ENCODE peak calls at places on chromosomes 12 and 14, in eight cellular contexts. D is stimulated activated CD4-positive, alpha-beta T cell treated with anti-CD3 and anti-CD28 coated beads, Interleukin-4, amount 100 ng/mL, for 48 hours; M is GM12892; B is SHP77; T is EL; U is NCI-H187 treated with DMSO at 0.1 percent for 48 hours; P is right lobe of liver; C is cardiac fibroblast. Q is an unnamed sample.

GRCh38 chr12:90995041-90995440 is 9.7 kb downstream of the EPYC start:
- DNase-seq in B (no peak), C (no peak), P (no peak), U (no peak), T (no peak), D (no peak), M (no peak), Q (no peak)

GRCh38 chr12:92624236-92624635 is 78.6 kb upstream of the PLEKHG7 start:
- DNase-seq in D (no peak), T (peak), C (peak), B (no peak), U (no peak), P (no peak), M (no peak), Q (no peak)

GRCh38 chr12:26187014-26187413 is 8.4 kb upstream of the SSPN start:
- DNase-seq in M (no peak), T (no peak), C (no peak), U (no peak), P (no peak), B (no peak), D (no peak), Q (no peak)

GRCh38 chr14:21350539-21350938 is 33.3 kb downstream of the SUPT16H start:
- DNase-seq in B (no peak), P (no peak), U (no peak), D (no peak), T (no peak), M (no peak), C (no peak), Q (no peak)

GRCh38 chr14:24399981-24400718 is 1.3 kb downstream of the NYNRIN start:
- DNase-seq in M (no peak), B (no peak), U (no peak), P (no peak), D (no peak), T (no peak), C (no peak), Q (no peak)

GRCh38 chr14:53715390-53715730 is 241.3 kb downstream of the BMP4 start:
- DNase-seq in T (peak), M (no peak), U (no peak), C (peak), P (no peak), B (no peak), D (no peak), Q (no peak)

GRCh38 chr14:69670093-69670492 is 58.7 kb downstream of the SUSD6 start:
- DNase-seq in U (no peak), C (no peak), D (no peak), T (no peak), P (no peak), M (no peak), B (no peak), Q (no peak)

GRCh38 chr12:58433969-58434368 is 486.3 kb downstream of the LRIG3 start:
- DNase-seq in U (no peak), B (no peak), D (no peak), C (peak), P (no peak), M (no peak), T (peak), Q (no peak)

GRCh38 chr14:90759370-90760054 is 56.7 kb downstream of the TTC7B start:
- DNase-seq in T (no peak), M (no peak), U (no peak), C (no peak), B (no peak), D (no peak), P (no peak), Q (no peak)

GRCh38 chr12:106871477-106871876 is 84.2 kb upstream of the TMEM263 start:
- DNase-seq in C (peak), T (peak), U (no peak), D (no peak), P (no peak), M (no peak), B (no peak), Q (no peak)

GRCh38 chr14:54529811-54530210 is 20.1 kb downstream of the CGRRF1 start:
- DNase-seq in B (no peak), M (no peak), P (no peak), U (no peak), D (no peak), C (peak), T (peak), Q (no peak)

GRCh38 chr14:90510208-90510607 is 113.4 kb downstream of the CALM1 start:
- DNase-seq in M (no peak), D (no peak), T (no peak), P (no peak), B (no peak), C (no peak), U (no peak), Q (no peak)

GRCh38 chr12:25929096-25929637 is 29.3 kb upstream of the RASSF8 start:
- DNase-seq in C (peak), U (no peak), M (no peak), D (no peak), T (peak), B (no peak), P (no peak), Q (no peak)

GRCh38 chr14:106657460-106657859 is 1131.1 kb downstream of the TMEM121 start:
- DNase-seq in P (no peak), M (no peak), B (peak), C (no peak), U (no peak), T (no peak), D (peak), Q (no peak)

GRCh38 chr14:96501383-96501745 is 818 bp upstream of the PAPOLA start:
- DNase-seq in C (no peak), D (no peak), B (no peak), T (no peak), P (no peak), M (no peak), U (no peak), Q (no peak)

GRCh38 chr12:75444444-75445136 is 36.0 kb upstream of the GLIPR1 start:
- DNase-seq in T (peak), B (no peak), P (no peak), U (no peak), M (no peak), D (no peak), C (peak), Q (no peak)

GRCh38 chr12:28132398-28132797 is 57.9 kb upstream of the CCDC91 start:
- DNase-seq in M (no peak), D (no peak), B (no peak), U (no peak), C (no peak), T (no peak), P (no peak), Q (no peak)

GRCh38 chr12:47930634-47931033 is 25.8 kb upstream of the VDR start:
- DNase-seq in P (no peak), U (no peak), M (no peak), B (no peak), D (no peak), T (no peak), C (no peak), Q (no peak)

GRCh38 chr12:13924286-13924685 is 57.1 kb downstream of the GRIN2B start:
- DNase-seq in C (no peak), B (no peak), P (no peak), T (no peak), U (no peak), M (no peak), D (no peak), Q (no peak)

GRCh38 chr12:114480309-114481199 is 74.6 kb upstream of the TBX5 start:
- DNase-seq in M (no peak), P (peak), D (no peak), B (no peak), U (no peak), T (peak), C (peak), Q (no peak)

Q was measured in 8988T.